ENCODE peak calls at places on chromosomes 2 and 18, in seven cellular contexts. H, M, N, U, Q, O and C are unnamed samples.

GRCh38 chr2:181457741-181458425 is 697 bp downstream of the ITGA4 start:
- DNase-seq in H (no peak), M (no peak), N (no peak), U (no peak), Q (peak), O (no peak), C (no peak)

GRCh38 chr18:57854726-57855125 is 51.6 kb upstream of the ATP8B1 start:
- DNase-seq in H (no peak), M (no peak), N (no peak), U (no peak), Q (no peak), O (no peak), C (no peak)

GRCh38 chr2:68740184-68740914 is 5.7 kb downstream of the ARHGAP25 start:
- DNase-seq in H (no peak), M (no peak), N (no peak), U (no peak), Q (no peak), O (no peak), C (no peak)

GRCh38 chr18:2982452-2983172 is 30.3 kb downstream of the LPIN2 start:
- DNase-seq in H (no peak), M (no peak), N (peak), U (no peak), Q (no peak), O (no peak), C (no peak)

GRCh38 chr2:238856713-238857567 is 9.1 kb downstream of the TWIST2 start:
- DNase-seq in H (no peak), M (no peak), N (no peak), U (no peak), Q (no peak), O (no peak), C (no peak)

GRCh38 chr2:31388736-31389135 is 25.8 kb downstream of the XDH start:
- DNase-seq in H (no peak), M (no peak), N (no peak), U (no peak), Q (no peak), O (no peak), C (no peak)

GRCh38 chr2:188665196-188665595 is 309.0 kb upstream of the COL3A1 start:
- DNase-seq in H (no peak), M (no peak), N (no peak), U (no peak), Q (no peak), O (no peak), C (no peak)

GRCh38 chr2:176774768-176775453 is 437.7 kb upstream of the HNRNPA3 start:
- DNase-seq in H (no peak), M (no peak), N (no peak), U (no peak), Q (peak), O (no peak), C (no peak)

GRCh38 chr2:189791338-189792042 is 7.2 kb downstream of the PMS1 start:
- DNase-seq in H (no peak), M (no peak), N (no peak), U (no peak), Q (no peak), O (no peak), C (no peak)

GRCh38 chr2:1647417-1648240 is 96.7 kb downstream of the PXDN start:
- DNase-seq in H (no peak), M (no peak), N (no peak), U (no peak), Q (no peak), O (no peak), C (no peak)

DNA sequence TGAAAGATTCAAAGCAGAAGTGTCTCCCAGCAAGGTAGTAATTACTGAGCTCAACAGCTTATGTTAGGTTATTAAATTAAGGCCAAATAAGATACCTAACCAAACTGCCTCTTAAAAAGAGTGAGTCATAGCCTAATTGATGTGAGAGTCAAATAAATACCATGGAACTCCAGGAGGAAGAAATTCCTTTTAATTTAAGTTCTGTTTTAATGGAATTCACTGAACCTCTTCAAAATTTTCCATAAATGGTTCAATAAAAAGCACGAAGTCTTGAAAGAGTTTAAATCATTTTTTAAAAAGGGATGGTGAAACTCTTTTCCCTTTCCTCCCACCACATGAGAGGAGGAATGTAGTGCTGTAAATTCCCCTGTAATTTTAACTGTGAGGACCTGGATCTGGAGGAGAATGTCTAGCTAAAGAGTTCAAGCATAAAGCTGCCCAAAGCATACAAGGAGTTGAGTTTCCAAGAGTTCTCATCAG is 180.8 kb upstream of the MMADHC start:
- DNase-seq in H (no peak), M (no peak), N (no peak), U (no peak), Q (no peak), O (no peak), C (no peak)
- TF ChIP-seq JUND in H (no peak), M (peak), N (no peak), U (no peak), Q (peak), O (no peak), C (no peak)

GRCh38 chr2:20146401-20146800 is 78.5 kb downstream of the SDC1 start:
- DNase-seq in H (no peak), M (no peak), N (no peak), U (no peak), Q (no peak), O (no peak), C (no peak)

GRCh38 chr2:20147351-20147750 is 77.6 kb downstream of the SDC1 start:
- DNase-seq in H (no peak), M (no peak), N (no peak), U (no peak), Q (no peak), O (no peak), C (no peak)

GRCh38 chr2:20144861-20145260 is 80.1 kb downstream of the SDC1 start:
- DNase-seq in H (no peak), M (no peak), N (no peak), U (no peak), Q (no peak), O (no peak), C (no peak)

GRCh38 chr2:20144196-20144595 is 80.7 kb downstream of the SDC1 start:
- DNase-seq in H (no peak), M (no peak), N (no peak), U (no peak), Q (no peak), O (no peak), C (no peak)

GRCh38 chr2:20145497-20146193 is 79.3 kb downstream of the SDC1 start:
- DNase-seq in H (no peak), M (no peak), N (no peak), U (peak), Q (no peak), O (peak), C (no peak)
- TF ChIP-seq JUND in H (no peak), M (no peak), N (no peak), U (peak), Q (no peak), O (no peak), C (no peak)

GRCh38 chr2:135790423-135790822 is 46.6 kb downstream of the LCT start:
- DNase-seq in H (no peak), M (no peak), N (no peak), U (peak), Q (no peak), O (no peak), C (no peak)

GRCh38 chr2:135782231-135782630 is 40.6 kb downstream of the UBXN4 start:
- DNase-seq in H (no peak), M (no peak), N (no peak), U (no peak), Q (no peak), O (no peak), C (no peak)

GRCh38 chr2:135783416-135783815 is 41.8 kb downstream of the UBXN4 start:
- DNase-seq in H (no peak), M (no peak), N (no peak), U (no peak), Q (no peak), O (no peak), C (no peak)

GRCh38 chr2:135785032-135785431 is 43.4 kb downstream of the UBXN4 start:
- DNase-seq in H (no peak), M (no peak), N (peak), U (no peak), Q (no peak), O (no peak), C (no peak)
- TF ChIP-seq JUND in H (no peak), M (no peak), N (no peak), U (no peak), Q (no peak), O (no peak), C (no peak)

GRCh38 chr2:44195714-44196113 is 27.0 kb downstream of the PPM1B start:
- DNase-seq in H (no peak), M (no peak), N (no peak), U (no peak), Q (no peak), O (no peak), C (no peak)
- TF ChIP-seq JUND in H (no peak), M (no peak), N (no peak), U (no peak), Q (no peak), O (no peak), C (no peak)

DNA sequence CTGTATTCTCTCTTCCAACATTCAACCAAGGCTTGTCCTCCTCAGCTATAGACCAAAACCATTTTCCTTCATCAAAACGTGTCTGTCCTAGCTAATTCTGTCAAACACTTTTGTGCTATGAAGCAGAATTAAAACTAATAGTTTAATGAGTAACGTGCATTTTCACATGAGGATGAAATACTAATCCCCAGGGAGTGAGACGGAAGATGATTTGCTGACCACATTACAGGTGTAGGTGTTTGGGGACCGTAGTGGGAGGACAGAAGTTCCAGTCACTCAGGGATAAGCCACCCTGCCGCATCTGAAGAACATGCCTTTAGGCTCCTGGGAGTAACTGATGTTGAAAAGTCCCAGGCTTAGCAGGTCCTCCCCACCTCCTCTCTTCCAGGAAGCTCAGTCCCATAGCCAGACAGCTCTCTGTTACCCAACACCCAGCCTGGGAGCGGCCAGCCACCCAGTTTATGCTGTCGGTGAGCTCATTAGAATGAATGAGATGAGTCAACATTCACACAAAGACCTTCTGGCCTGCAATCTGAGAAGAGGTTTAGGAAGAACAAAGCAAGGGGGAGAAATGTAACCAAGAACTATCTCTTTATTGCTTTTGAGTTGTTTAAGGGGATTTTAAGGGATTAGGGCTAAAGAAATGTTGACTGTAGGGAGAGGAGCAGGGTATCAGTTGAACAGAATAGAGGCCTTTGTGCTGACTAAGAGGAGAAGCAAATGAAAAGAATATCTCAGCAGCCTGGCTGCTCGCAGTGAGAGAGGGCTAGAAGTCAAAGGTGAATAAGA is 122.5 kb downstream of the FOXI3 start:
- DNase-seq in H (peak), M (peak), N (peak), U (no peak), Q (no peak), O (peak), C (no peak)
- TF ChIP-seq JUND in H (peak), M (peak), N (no peak), U (no peak), Q (no peak), O (no peak), C (no peak)

GRCh38 chr2:240970104-240970503 is 28.3 kb upstream of the SNED1 start:
- DNase-seq in H (no peak), M (no peak), N (no peak), U (no peak), Q (no peak), O (no peak), C (no peak)

GRCh38 chr2:240970816-240971215 is 27.6 kb upstream of the SNED1 start:
- DNase-seq in H (no peak), M (no peak), N (no peak), U (no peak), Q (no peak), O (no peak), C (no peak)

GRCh38 chr2:240972201-240972600 is 26.2 kb upstream of the SNED1 start:
- DNase-seq in H (no peak), M (no peak), N (no peak), U (no peak), Q (no peak), O (no peak), C (no peak)

GRCh38 chr2:240974771-240975572 is 23.4 kb upstream of the SNED1 start:
- DNase-seq in H (no peak), M (no peak), N (no peak), U (no peak), Q (no peak), O (no peak), C (no peak)

DNA sequence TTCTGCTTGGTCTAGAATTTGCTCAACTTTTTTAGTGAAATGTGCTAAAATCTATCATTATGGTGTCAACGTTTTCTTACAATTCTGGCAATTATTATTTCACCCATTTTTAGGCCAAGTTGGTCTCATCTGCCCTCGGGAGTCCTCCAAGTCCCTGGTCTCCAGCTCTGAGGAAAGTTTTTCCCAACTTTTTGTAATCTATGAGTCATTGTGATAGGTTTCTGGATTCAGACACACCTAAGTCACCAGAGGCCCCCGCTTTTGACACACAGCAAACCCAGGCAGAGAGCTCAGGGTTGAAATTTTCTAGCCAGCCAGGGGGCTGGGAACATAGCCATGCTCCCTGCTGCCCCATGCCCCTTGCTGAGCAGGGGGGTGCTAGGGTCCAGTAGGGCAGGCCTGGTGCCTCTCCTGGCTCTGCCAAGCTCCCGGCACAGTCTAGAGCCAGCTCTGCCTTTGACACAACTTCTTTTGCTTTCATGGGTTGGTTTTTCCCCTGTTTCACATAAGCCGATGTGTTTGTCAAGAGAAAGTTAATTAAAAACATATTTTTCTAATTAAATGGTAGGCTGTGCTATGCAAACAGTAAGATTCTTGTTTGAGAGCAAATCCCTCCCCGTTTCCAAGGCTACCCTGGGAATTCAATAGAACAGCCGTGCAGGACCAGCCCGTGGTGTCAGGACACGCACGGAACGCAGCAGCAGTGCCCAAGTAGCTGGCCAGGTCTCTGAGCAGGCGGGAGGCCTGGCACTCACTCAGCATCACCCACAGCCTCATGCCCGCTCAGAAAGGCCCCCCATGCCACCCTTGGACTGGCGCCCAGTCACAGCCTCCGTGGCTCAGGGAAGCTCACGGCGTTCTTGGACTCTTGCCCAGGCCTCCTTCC is 25.5 kb upstream of the SNED1 start:
- DNase-seq in H (no peak), M (no peak), N (no peak), U (no peak), Q (peak), O (no peak), C (no peak)
- TF ChIP-seq JUND in H (no peak), M (no peak), N (no peak), U (no peak), Q (no peak), O (no peak), C (no peak)

GRCh38 chr18:77105021-77105420 is 27.6 kb downstream of the MBP start:
- DNase-seq in H (no peak), M (no peak), N (no peak), U (no peak), Q (no peak), O (no peak), C (no peak)

GRCh38 chr18:77105680-77106079 is 26.9 kb downstream of the MBP start:
- DNase-seq in H (no peak), M (no peak), N (no peak), U (no peak), Q (no peak), O (no peak), C (no peak)

GRCh38 chr18:77108001-77108692 is 24.4 kb downstream of the MBP start:
- DNase-seq in H (peak), M (no peak), N (no peak), U (no peak), Q (no peak), O (no peak), C (no peak)

GRCh38 chr18:77107218-77107815 is 25.3 kb downstream of the MBP start:
- DNase-seq in H (peak), M (no peak), N (no peak), U (no peak), Q (no peak), O (no peak), C (no peak)

GRCh38 chr18:77106331-77106730 is 26.3 kb downstream of the MBP start:
- DNase-seq in H (no peak), M (no peak), N (no peak), U (peak), Q (no peak), O (no peak), C (no peak)
- TF ChIP-seq JUND in H (no peak), M (no peak), N (no peak), U (no peak), Q (no peak), O (no peak), C (no peak)

GRCh38 chr18:23542471-23542870 is 39.2 kb downstream of the RMC1 start:
- DNase-seq in H (no peak), M (no peak), N (no peak), U (no peak), Q (no peak), O (no peak), C (no peak)

GRCh38 chr18:23539298-23539697 is 36.0 kb downstream of the RMC1 start:
- DNase-seq in H (no peak), M (no peak), N (no peak), U (no peak), Q (no peak), O (no peak), C (no peak)

GRCh38 chr18:23541349-23542093 is 38.2 kb downstream of the RMC1 start:
- DNase-seq in H (no peak), M (no peak), N (no peak), U (peak), Q (no peak), O (no peak), C (no peak)

GRCh38 chr18:23539911-23540475 is 36.7 kb downstream of the RMC1 start:
- DNase-seq in H (no peak), M (no peak), N (no peak), U (no peak), Q (no peak), O (no peak), C (peak)

DNA sequence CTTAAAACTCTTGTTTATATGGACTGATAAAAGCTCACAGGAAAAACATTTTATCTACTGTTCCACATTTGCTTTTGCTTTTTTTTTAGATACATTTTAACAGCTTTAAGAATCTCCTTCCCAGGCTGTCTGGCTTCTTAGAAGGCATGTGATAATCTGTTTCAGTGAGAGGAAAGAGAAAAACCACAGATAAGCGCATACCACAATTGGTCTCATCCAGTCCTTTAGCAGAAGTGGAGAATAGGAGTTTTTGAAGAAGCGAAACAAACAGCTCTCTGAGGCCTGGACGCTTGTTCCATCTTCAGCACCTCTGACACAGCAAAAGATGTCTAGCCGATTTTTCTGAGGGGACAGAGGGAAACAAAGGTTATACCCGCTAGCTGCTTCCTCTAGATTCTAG is 37.6 kb downstream of the RMC1 start:
- DNase-seq in H (no peak), M (no peak), N (no peak), U (peak), Q (no peak), O (peak), C (no peak)
- TF ChIP-seq JUND in H (no peak), M (no peak), N (no peak), U (peak), Q (no peak), O (no peak), C (no peak)